ENCODE peak calls at places on chromosomes 11 and 22, in eight cellular contexts. C is lung; K is tibial artery; E is CD8-positive, alpha-beta T cell; S is left ventricle myocardium inferior; Y is colonic mucosa; U is esophagus squamous epithelium; P is ovary. J is an unnamed sample.
A peak's percentile ranks its signal among the peaks of the same experiment; 100 is the strongest.

GRCh38 chr11:99505319-99505718 is 484.6 kb downstream of the CNTN5 start:
- DNase-seq in C (no peak), Y (no peak), U (no peak), K (no peak), P (no peak), S (no peak), E (no peak), J (no peak)

GRCh38 chr22:25067851-25068421 is 115.4 kb downstream of the KIAA1671 start:
- DNase-seq in U (no peak), E (peak; percentile 75), K (peak; percentile 58), Y (no peak), C (no peak), S (no peak), P (no peak), J (peak; percentile 76)

GRCh38 chr22:26718905-26719304 is 61.5 kb downstream of the MIAT start:
- DNase-seq in C (no peak), S (no peak), U (no peak), Y (no peak), K (no peak), P (no peak), E (no peak), J (no peak)

GRCh38 chr22:33851240-33851639 is 69.0 kb downstream of the LARGE1 start:
- DNase-seq in U (no peak), C (no peak), Y (no peak), K (no peak), E (no peak), S (no peak), P (no peak), J (no peak)

GRCh38 chr11:122601131-122602125 is 54.1 kb upstream of the UBASH3B start:
- DNase-seq in U (no peak), Y (no peak), S (no peak), P (peak; percentile 11), C (no peak), E (no peak), K (no peak), J (no peak)

GRCh38 chr11:77299528-77299993 is 1.9 kb downstream of the GDPD4 start:
- DNase-seq in Y (no peak), K (no peak), E (no peak), U (no peak), P (no peak), S (no peak), C (no peak), J (no peak)

GRCh38 chr11:134098566-134099184 is 29.8 kb downstream of the JAM3 start:
- DNase-seq in K (no peak), Y (no peak), S (no peak), C (no peak), E (no peak), P (no peak), U (no peak), J (no peak)

GRCh38 chr22:32625985-32626384 is 151.4 kb downstream of the FBXO7 start:
- DNase-seq in E (no peak), Y (no peak), U (no peak), S (no peak), P (no peak), K (peak; percentile 55), C (no peak), J (no peak)

GRCh38 chr22:37519268-37520195 is at the start of gene CARD10:
- DNase-seq in K (no peak), U (no peak), P (no peak), S (peak; percentile 50), C (no peak), Y (peak; percentile 62), E (no peak), J (no peak)

GRCh38 chr11:60915250-60915914 is 1.4 kb downstream of the TMEM109 start:
- DNase-seq in Y (peak; percentile 72), E (peak; percentile 63), C (peak; percentile 65), K (peak; percentile 72), P (peak; percentile 55), S (peak; percentile 49), U (no peak), J (no peak)

GRCh38 chr22:23119492-23120414 is 22.0 kb downstream of the RSPH14 start:
- DNase-seq in U (no peak), C (no peak), Y (no peak), K (no peak), S (no peak), E (peak; percentile 29), P (no peak), J (no peak)

GRCh38 chr11:41522391-41522790 is 62.9 kb upstream of the LRRC4C start:
- DNase-seq in U (no peak), C (no peak), Y (no peak), P (no peak), S (no peak), E (no peak), K (no peak), J (no peak)

GRCh38 chr11:73317373-73317772 is 9.3 kb downstream of the ARHGEF17 start:
- DNase-seq in U (no peak), E (no peak), S (peak; percentile 82), P (peak; percentile 53), Y (peak; percentile 39), C (peak; percentile 61), K (peak; percentile 86), J (peak; percentile 74)

GRCh38 chr11:10327254-10327653 is 22.4 kb downstream of the ADM start:
- DNase-seq in U (no peak), Y (no peak), C (no peak), E (no peak), S (no peak), K (no peak), P (no peak), J (no peak)

GRCh38 chr11:10358696-10359095 is 53.8 kb downstream of the ADM start:
- DNase-seq in E (no peak), C (no peak), P (no peak), K (no peak), Y (no peak), U (no peak), S (no peak), J (no peak)

GRCh38 chr11:120512727-120513435 is 1.3 kb downstream of the GRIK4 start:
- DNase-seq in K (no peak), S (no peak), U (no peak), P (no peak), C (no peak), Y (no peak), E (no peak), J (no peak)

GRCh38 chr11:86062719-86063118 is 6.2 kb downstream of the PICALM start:
- DNase-seq in P (no peak), Y (no peak), K (no peak), U (no peak), E (no peak), C (no peak), S (no peak), J (no peak)

GRCh38 chr11:18383388-18384156 is 10.8 kb upstream of the LDHA start:
- DNase-seq in K (peak; percentile 95), P (peak; percentile 48), U (no peak), Y (peak; percentile 90), S (peak; percentile 66), E (peak; percentile 45), C (peak; percentile 69), J (peak; percentile 71)

GRCh38 chr11:122981388-122982264 is at the start of gene BSX:
- DNase-seq in K (no peak), E (peak; percentile 29), C (peak; percentile 45), U (no peak), Y (peak; percentile 38), P (peak; percentile 17), S (peak; percentile 58), J (no peak)

GRCh38 chr11:129738242-129738641 is 77.4 kb upstream of the TMEM45B start:
- DNase-seq in C (no peak), P (no peak), Y (no peak), E (no peak), S (no peak), K (no peak), U (no peak), J (no peak)

GRCh38 chr11:123429336-123429735 is 733 bp upstream of the GRAMD1B start:
- DNase-seq in Y (no peak), K (no peak), U (no peak), C (no peak), E (no peak), P (no peak), S (no peak), J (no peak)

GRCh38 chr11:7524831-7525230 is 11.0 kb downstream of the PPFIBP2 start:
- DNase-seq in S (no peak), K (no peak), U (no peak), C (no peak), E (no peak), Y (no peak), P (no peak), J (no peak)

GRCh38 chr11:7522546-7522945 is 8.7 kb downstream of the PPFIBP2 start:
- DNase-seq in C (no peak), U (no peak), P (no peak), E (no peak), Y (no peak), S (no peak), K (no peak), J (no peak)

GRCh38 chr11:7523416-7524210 is 9.8 kb downstream of the PPFIBP2 start:
- DNase-seq in U (no peak), E (no peak), P (no peak), S (no peak), Y (no peak), C (no peak), K (no peak), J (no peak)

GRCh38 chr11:7527029-7527428 is 13.2 kb downstream of the PPFIBP2 start:
- DNase-seq in S (no peak), P (no peak), K (no peak), C (no peak), Y (no peak), U (no peak), E (peak; percentile 34), J (no peak)

GRCh38 chr11:7525424-7525823 is 11.6 kb downstream of the PPFIBP2 start:
- DNase-seq in K (no peak), C (no peak), U (no peak), E (no peak), P (no peak), S (no peak), Y (no peak), J (no peak)
- H3K27me3 ChIP-seq in K (no peaks in the 10 kb centered on the region), C (no peaks in the 10 kb centered on the region), U (no peaks in the 10 kb centered on the region), E (no peaks in the 10 kb centered on the region), P (no peaks in the 10 kb centered on the region), S (no peaks in the 10 kb centered on the region), Y (no peaks in the 10 kb centered on the region), J (no peaks in the 10 kb centered on the region)

DNA sequence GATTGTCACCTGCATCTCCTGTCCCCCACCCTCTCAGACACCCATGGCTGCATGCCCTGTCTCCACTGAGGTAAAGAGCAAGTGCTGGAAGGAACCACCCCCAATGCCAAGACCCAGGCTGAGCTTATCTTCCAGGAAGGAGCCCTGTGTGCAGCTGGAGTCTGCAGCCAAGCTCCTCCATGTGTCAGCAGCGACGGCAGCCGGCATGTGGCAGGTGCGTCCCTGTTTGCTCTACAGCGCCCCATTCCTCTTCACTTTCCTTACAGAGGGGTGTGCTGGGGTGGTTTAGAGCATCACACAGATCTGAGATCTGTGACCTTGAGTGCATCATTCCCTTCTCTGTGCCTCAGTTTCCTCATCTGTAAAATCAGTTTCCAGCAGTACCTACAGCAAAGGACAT is 7.7 kb upstream of the MN1 start:
- DNase-seq in S (no peak), U (no peak), K (no peak), P (no peak), E (no peak), C (no peak), Y (no peak), J (no peak)
- H3K27me3 ChIP-seq in S (no peaks in the 10 kb centered on the region), U (no peaks in the 10 kb centered on the region), K (no peaks in the 10 kb centered on the region), P (no peaks in the 10 kb centered on the region), E (no peaks in the 10 kb centered on the region), C (no peaks in the 10 kb centered on the region), Y (no peaks in the 10 kb centered on the region), J (no peaks in the 10 kb centered on the region)

GRCh38 chr11:46386674-46387073 is 4.9 kb downstream of the CHRM4 start:
- DNase-seq in K (no peak), S (no peak), U (no peak), P (no peak), Y (no peak), C (no peak), E (no peak), J (no peak)
- H3K27me3 ChIP-seq in K (peaks cover 100% of the 10 kb centered on the region), S (peaks cover 80% of the 10 kb centered on the region), U (peaks cover 19% of the 10 kb centered on the region), P (peaks cover 6% of the 10 kb centered on the region), Y (peaks cover 55% of the 10 kb centered on the region), C (no peaks in the 10 kb centered on the region), E (peaks cover 33% of the 10 kb centered on the region), J (peaks cover 20% of the 10 kb centered on the region)

GRCh38 chr11:70046089-70046488 is 32.0 kb upstream of the ANO1 start:
- DNase-seq in C (no peak), S (no peak), U (no peak), K (no peak), Y (peak; percentile 6), P (no peak), E (no peak), J (no peak)
- H3K27me3 ChIP-seq in C (no peaks in the 10 kb centered on the region), S (peaks cover 33% of the 10 kb centered on the region), U (no peaks in the 10 kb centered on the region), K (no peaks in the 10 kb centered on the region), Y (no peaks in the 10 kb centered on the region), P (no peaks in the 10 kb centered on the region), E (no peaks in the 10 kb centered on the region), J (no peaks in the 10 kb centered on the region)

J was measured in dorsolateral prefrontal cortex.